ENCODE peak calls at places on chromosomes 11 and 22, in six cellular contexts. S, Z, D, E, T and N are unnamed samples.

GRCh38 chr22:45292675-45293402 is 8.1 kb downstream of the UPK3A start:
- DNase-seq in S (no peak), Z (no peak), D (no peak), E (no peak), T (no peak), N (no peak)

GRCh38 chr22:23899042-23899745 is 5.0 kb downstream of the MIF start:
- DNase-seq in S (no peak), Z (no peak), D (no peak), E (no peak), T (no peak), N (no peak)

GRCh38 chr11:9351956-9352355 is 32.5 kb upstream of the IPO7 start:
- DNase-seq in S (no peak), Z (no peak), D (no peak), E (no peak), T (no peak), N (no peak)

GRCh38 chr22:28414017-28414416 is 265.6 kb downstream of the TTC28 start:
- DNase-seq in S (no peak), Z (no peak), D (no peak), E (peak), T (no peak), N (no peak)

GRCh38 chr22:45210577-45211431 is 29.9 kb downstream of the KIAA0930 start:
- DNase-seq in S (no peak), Z (peak), D (no peak), E (no peak), T (no peak), N (no peak)

GRCh38 chr11:2210366-2211112 is 38.9 kb upstream of the TH start:
- DNase-seq in S (no peak), Z (no peak), D (peak), E (no peak), T (no peak), N (no peak)

GRCh38 chr11:83192846-83193245 is 666 bp upstream of the ANKRD42 start:
- DNase-seq in S (no peak), Z (no peak), D (no peak), E (peak), T (no peak), N (no peak)

GRCh38 chr11:91804057-91804456 is 420.6 kb upstream of the FAT3 start:
- DNase-seq in S (no peak), Z (no peak), D (peak), E (peak), T (no peak), N (no peak)

GRCh38 chr11:110467556-110467955 is 37.8 kb downstream of the FDX1 start:
- DNase-seq in S (no peak), Z (no peak), D (no peak), E (no peak), T (no peak), N (no peak)

GRCh38 chr11:47524200-47524874 is 28.6 kb downstream of the CELF1 start:
- DNase-seq in S (no peak), Z (no peak), D (peak), E (no peak), T (no peak), N (no peak)

GRCh38 chr11:69877235-69877634 is 58.0 kb upstream of the FGF3 start:
- DNase-seq in S (no peak), Z (no peak), D (no peak), E (no peak), T (no peak), N (no peak)

GRCh38 chr11:46382644-46383403 is 1.4 kb downstream of the MDK start:
- DNase-seq in S (peak), Z (no peak), D (peak), E (peak), T (no peak), N (no peak)

GRCh38 chr22:19834599-19834998 is 20.1 kb downstream of the GNB1L start:
- DNase-seq in S (no peak), Z (no peak), D (no peak), E (no peak), T (no peak), N (no peak)

GRCh38 chr11:79676396-79676795 is 235.6 kb upstream of the TENM4 start:
- DNase-seq in S (no peak), Z (no peak), D (no peak), E (no peak), T (no peak), N (no peak)

GRCh38 chr11:108037636-108038035 is 28.9 kb downstream of the CUL5 start:
- DNase-seq in S (no peak), Z (no peak), D (no peak), E (peak), T (no peak), N (no peak)